ENCODE peak calls at places on chromosomes 5 and 9, in nine cellular contexts. P, W, N, G, L, D, H, I and F are unnamed samples.

GRCh38 chr5:5069851-5070250 is 70.3 kb upstream of the ADAMTS16 start:
- DNase-seq in P (no peak), W (no peak), N (no peak), G (no peak), L (no peak), D (no peak), H (no peak), I (no peak), F (no peak)

GRCh38 chr5:136985785-136986475 is 513.2 kb downstream of the SPOCK1 start:
- DNase-seq in P (no peak), W (no peak), N (no peak), G (no peak), L (no peak), D (no peak), H (no peak), I (peak), F (no peak)

GRCh38 chr5:95959051-95959963 is 2.3 kb downstream of the ELL2 start:
- DNase-seq in P (no peak), W (peak), N (no peak), G (no peak), L (no peak), D (no peak), H (no peak), I (peak), F (no peak)

GRCh38 chr5:159536166-159536565 is 205.9 kb upstream of the IL12B start:
- DNase-seq in P (no peak), W (no peak), N (no peak), G (no peak), L (no peak), D (no peak), H (no peak), I (no peak), F (no peak)

GRCh38 chr5:32225445-32225844 is 51.3 kb upstream of the GOLPH3 start:
- DNase-seq in P (peak), W (no peak), N (no peak), G (no peak), L (no peak), D (no peak), H (no peak), I (peak), F (no peak)

GRCh38 chr5:54547711-54548250 is 30.2 kb downstream of the SNX18 start:
- DNase-seq in P (peak), W (peak), N (no peak), G (peak), L (no peak), D (no peak), H (no peak), I (peak), F (no peak)

GRCh38 chr9:99011161-99011709 is 67.5 kb downstream of the COL15A1 start:
- DNase-seq in P (peak), W (no peak), N (no peak), G (no peak), L (no peak), D (no peak), H (peak), I (no peak), F (no peak)

GRCh38 chr9:125541840-125542243 is 165.2 kb downstream of the MAPKAP1 start:
- DNase-seq in P (peak), W (no peak), N (no peak), G (peak), L (peak), D (no peak), H (no peak), I (peak), F (no peak)

GRCh38 chr5:24183941-24184340 is 460.8 kb downstream of the CDH10 start:
- DNase-seq in P (no peak), W (no peak), N (no peak), G (no peak), L (no peak), D (no peak), H (no peak), I (peak), F (no peak)

GRCh38 chr9:19229725-19230355 is 653 bp upstream of the DENND4C start:
- DNase-seq in P (peak), W (peak), N (peak), G (peak), L (peak), D (peak), H (peak), I (no peak), F (no peak)

GRCh38 chr9:92247981-92248380 is 45.5 kb downstream of the IARS1 start:
- DNase-seq in P (peak), W (no peak), N (no peak), G (no peak), L (no peak), D (no peak), H (no peak), I (no peak), F (no peak)

GRCh38 chr9:11702529-11702928 is 990.7 kb upstream of the TYRP1 start:
- DNase-seq in P (no peak), W (no peak), N (no peak), G (no peak), L (no peak), D (no peak), H (no peak), I (no peak), F (no peak)

GRCh38 chr9:133710661-133711427 is 27.3 kb downstream of the SARDH start:
- DNase-seq in P (no peak), W (no peak), N (no peak), G (peak), L (no peak), D (no peak), H (no peak), I (no peak), F (no peak)

GRCh38 chr5:53479656-53480473 is 564 bp upstream of the FST start:
- DNase-seq in P (peak), W (peak), N (peak), G (peak), L (peak), D (no peak), H (peak), I (peak), F (no peak)

GRCh38 chr5:77642915-77643653 is 4.6 kb upstream of the OTP start:
- DNase-seq in P (no peak), W (no peak), N (no peak), G (no peak), L (no peak), D (no peak), H (no peak), I (no peak), F (no peak)

GRCh38 chr5:9766581-9766980 is 136.4 kb upstream of the TAS2R1 start:
- DNase-seq in P (peak), W (no peak), N (no peak), G (no peak), L (no peak), D (no peak), H (no peak), I (no peak), F (no peak)

GRCh38 chr9:32581512-32582143 is 8.7 kb upstream of the NDUFB6 start:
- DNase-seq in P (peak), W (no peak), N (no peak), G (no peak), L (peak), D (no peak), H (peak), I (peak), F (no peak)

GRCh38 chr5:127061537-127061936 is 11.8 kb downstream of the C5orf63 start:
- DNase-seq in P (no peak), W (no peak), N (no peak), G (no peak), L (no peak), D (no peak), H (no peak), I (no peak), F (no peak)

GRCh38 chr5:173954671-173955605 is 34.0 kb upstream of the C5orf47 start:
- DNase-seq in P (peak), W (no peak), N (no peak), G (no peak), L (no peak), D (no peak), H (peak), I (no peak), F (no peak)

GRCh38 chr5:34563951-34564705 is 92.0 kb upstream of the RAI14 start:
- DNase-seq in P (peak), W (no peak), N (no peak), G (no peak), L (no peak), D (no peak), H (no peak), I (peak), F (no peak)

GRCh38 chr5:178642351-178642909 is 15.6 kb upstream of the CLK4 start:
- DNase-seq in P (peak), W (no peak), N (no peak), G (no peak), L (no peak), D (no peak), H (no peak), I (peak), F (no peak)

GRCh38 chr5:146744358-146744757 is 134.2 kb downstream of the PPP2R2B start:
- DNase-seq in P (peak), W (no peak), N (no peak), G (no peak), L (no peak), D (no peak), H (no peak), I (peak), F (no peak)

GRCh38 chr9:10875752-10876151 is 262.9 kb upstream of the PTPRD start:
- DNase-seq in P (peak), W (no peak), N (no peak), G (no peak), L (no peak), D (no peak), H (no peak), I (peak), F (no peak)

GRCh38 chr5:177132504-177133118 is 962 bp upstream of the NSD1 start:
- DNase-seq in P (no peak), W (no peak), N (peak), G (no peak), L (no peak), D (peak), H (no peak), I (no peak), F (no peak)

GRCh38 chr9:36744678-36745077 is 172.0 kb downstream of the MELK start:
- DNase-seq in P (no peak), W (no peak), N (no peak), G (no peak), L (no peak), D (no peak), H (no peak), I (no peak), F (no peak)

GRCh38 chr5:132489871-132490483 is 596 bp downstream of the IRF1 start:
- DNase-seq in P (no peak), W (peak), N (peak), G (peak), L (no peak), D (no peak), H (peak), I (peak), F (no peak)